ENCODE peak calls at places on chromosomes 4 and X, in ten cellular contexts. S is A549, Z is NT2/D1, W is adrenal gland, T is heart right ventricle, Q is GM23248, L is HCT116, F is thoracic aorta, H is mucosa of descending colon, K is esophagus squamous epithelium. C is an unnamed sample. For H3K4me1, the result is how much of the 10 kb centered on the place peaks cover.

GRCh38 chr4:106358899-106359298 is 9.7 kb downstream of the GIMD1 start:
- DNase-seq in Z (no peak), T (no peak), Q (peak), F (no peak), S (no peak), L (no peak), W (no peak), K (no peak), H (no peak), C (no peak)

GRCh38 chrX:39176105-39176504 is 374.8 kb downstream of the MID1IP1 start:
- DNase-seq in Z (no peak), Q (no peak), H (no peak), K (no peak), W (no peak), S (no peak), F (no peak), L (no peak), T (no peak), C (no peak)

GRCh38 chrX:12955882-12956703 is 18.8 kb upstream of the TMSB4X start:
- DNase-seq in W (peak), Z (no peak), Q (peak), F (no peak), H (peak), S (no peak), K (peak), T (peak), L (peak), C (peak)

GRCh38 chrX:46318551-46318950 is 226.7 kb downstream of the ZNF674 start:
- DNase-seq in L (no peak), H (no peak), F (no peak), S (no peak), W (no peak), Q (no peak), T (no peak), Z (no peak), K (no peak), C (no peak)

GRCh38 chrX:107199491-107199890 is 6.7 kb downstream of the NUP62CL start:
- DNase-seq in H (no peak), K (no peak), S (no peak), F (no peak), T (no peak), L (no peak), Q (no peak), W (no peak), Z (no peak), C (no peak)

GRCh38 chrX:131816551-131817136 is 206.5 kb upstream of the STK26 start:
- DNase-seq in Z (no peak), K (peak), H (no peak), F (no peak), W (peak), S (no peak), T (peak), Q (peak), L (no peak), C (peak)

GRCh38 chrX:153924149-153924861 is 1.8 kb downstream of the ARHGAP4 start:
- DNase-seq in F (no peak), L (no peak), Q (peak), S (peak), Z (no peak), T (no peak), H (peak), K (no peak), W (peak), C (no peak)

GRCh38 chrX:113305496-113305895 is 464.9 kb upstream of the AMOT start:
- DNase-seq in S (no peak), Z (no peak), T (no peak), H (no peak), L (no peak), Q (peak), K (no peak), W (no peak), F (no peak), C (no peak)

GRCh38 chr4:168645933-168646768 is 149.3 kb downstream of the PALLD start:
- DNase-seq in F (no peak), W (no peak), S (no peak), T (peak), Z (no peak), K (no peak), L (no peak), Q (no peak), H (no peak), C (no peak)
- H3K4me1 ChIP-seq in F (under half), W (under half), S (half or more), T (half or more), Z (under half), K (under half), L (half or more), Q (under half), H (under half), C (under half)

GRCh38 chr4:156732634-156733033 is 239.0 kb downstream of the PDGFC start:
- DNase-seq in T (no peak), K (no peak), F (no peak), Q (peak), W (no peak), S (no peak), L (no peak), Z (no peak), H (no peak), C (no peak)
- H3K4me1 ChIP-seq in T (under half), K (under half), F (under half), Q (under half), W (under half), S (under half), L (under half), Z (under half), H (under half), C (under half)

GRCh38 chr4:15682340-15682725 is 706 bp downstream of the FAM200B start:
- DNase-seq in S (no peak), L (no peak), T (no peak), K (no peak), Q (peak), W (no peak), Z (no peak), F (no peak), H (no peak), C (no peak)

GRCh38 chr4:15681067-15681371 is 608 bp upstream of the FAM200B start:
- DNase-seq in S (no peak), H (no peak), F (no peak), Q (no peak), W (no peak), Z (no peak), L (no peak), T (no peak), K (no peak), C (no peak)

GRCh38 chr4:15681372-15682339 is at the start of gene FAM200B:
- DNase-seq in Z (peak), W (peak), T (peak), F (peak), K (peak), S (peak), L (peak), H (peak), Q (peak), C (peak)

GRCh38 chr4:15684498-15684897 is 2.9 kb downstream of the FAM200B start:
- DNase-seq in Q (no peak), K (no peak), H (no peak), S (no peak), Z (peak), W (no peak), T (no peak), L (no peak), F (no peak), C (no peak)

DNA sequence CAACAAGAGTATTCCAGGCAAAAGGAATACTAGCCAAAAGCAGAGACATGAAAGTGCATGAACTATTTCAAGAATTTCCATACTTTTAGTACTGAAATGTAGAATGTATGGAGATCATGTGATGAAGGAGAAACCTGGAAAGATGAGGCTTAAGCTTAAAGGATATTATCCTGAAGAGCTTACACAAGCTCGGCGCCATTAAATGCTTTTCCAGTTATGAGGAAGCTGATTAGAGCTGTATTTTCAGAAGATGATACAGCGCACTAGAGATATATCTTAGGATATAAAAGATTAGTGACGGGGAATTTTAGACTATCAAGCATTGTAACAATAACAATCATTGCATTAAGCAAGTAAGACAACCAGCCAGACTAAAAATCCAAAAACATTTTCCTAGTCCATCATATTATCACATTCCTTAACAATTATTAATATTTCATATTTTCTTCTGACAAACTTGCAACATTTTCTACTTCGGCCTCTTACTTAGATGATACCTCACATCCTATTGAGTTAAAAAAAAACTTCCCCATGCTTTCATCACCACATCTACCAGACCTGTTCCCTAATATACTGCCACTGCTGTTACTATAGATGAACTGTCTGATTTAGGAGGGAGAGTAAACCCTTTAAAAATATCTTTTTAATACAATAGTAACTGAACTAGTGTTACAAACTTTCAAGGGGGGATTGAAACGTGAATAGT is 1.3 kb downstream of the FAM200B start:
- DNase-seq in T (no peak), H (no peak), K (no peak), L (no peak), Z (no peak), F (no peak), S (no peak), W (no peak), Q (no peak), C (no peak)
- H3K4me1 ChIP-seq in T (under half), H (under half), K (under half), L (under half), Z (under half), F (under half), S (under half), W (under half), Q (under half), C (under half)

GRCh38 chrX:74434336-74434735 is 13.0 kb downstream of the SLC16A2 start:
- DNase-seq in K (no peak), T (no peak), Z (no peak), W (no peak), F (no peak), L (no peak), S (no peak), H (no peak), Q (no peak), C (no peak)

GRCh38 chrX:74437530-74437929 is 16.2 kb downstream of the SLC16A2 start:
- DNase-seq in S (no peak), W (no peak), Q (no peak), K (no peak), L (no peak), Z (no peak), T (no peak), H (no peak), F (no peak), C (no peak)

GRCh38 chrX:74438771-74439170 is 17.5 kb downstream of the SLC16A2 start:
- DNase-seq in Q (no peak), F (no peak), W (no peak), L (no peak), Z (no peak), K (no peak), T (no peak), S (no peak), H (no peak), C (no peak)
- H3K4me1 ChIP-seq in Q (under half), F (under half), W (under half), L (under half), Z (under half), K (under half), T (under half), S (under half), H (under half), C (under half)

GRCh38 chr4:76984788-76985211 is 35.2 kb downstream of the SEPTIN11 start:
- DNase-seq in Q (peak), H (no peak), L (no peak), S (no peak), K (peak), Z (no peak), F (peak), W (peak), T (peak), C (peak)

GRCh38 chr4:76987685-76988084 is 38.1 kb downstream of the SEPTIN11 start:
- DNase-seq in H (no peak), K (no peak), W (no peak), S (no peak), Q (peak), Z (no peak), T (no peak), F (no peak), L (no peak), C (no peak)

GRCh38 chr4:76989391-76990061 is 40.0 kb downstream of the SEPTIN11 start:
- DNase-seq in T (no peak), K (no peak), W (no peak), L (no peak), Q (no peak), F (no peak), H (peak), Z (no peak), S (no peak), C (no peak)

GRCh38 chr4:76984127-76984526 is 34.6 kb downstream of the SEPTIN11 start:
- DNase-seq in S (no peak), H (no peak), Q (peak), L (no peak), T (no peak), Z (no peak), W (no peak), K (no peak), F (no peak), C (no peak)

DNA sequence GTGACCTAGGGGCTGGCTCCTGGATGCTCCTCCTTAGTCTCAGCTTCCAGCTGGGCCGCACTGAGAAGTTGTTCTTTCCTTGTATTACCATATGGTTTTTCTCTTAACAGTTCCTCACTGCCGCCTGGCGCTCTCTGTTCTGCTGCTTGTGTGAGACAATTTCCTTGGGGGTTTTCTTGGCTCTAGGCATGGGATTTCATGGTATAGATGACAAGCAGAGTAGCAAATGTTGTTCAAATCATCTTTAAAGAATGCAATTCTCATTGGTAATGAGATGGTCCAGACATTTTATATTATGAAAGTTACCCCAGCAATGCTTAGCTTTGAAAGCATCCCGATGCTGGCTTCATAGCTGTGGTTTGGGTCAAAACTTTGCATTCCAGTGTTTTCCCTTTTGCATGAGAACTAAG is 37.6 kb downstream of the SEPTIN11 start:
- DNase-seq in L (no peak), T (peak), H (no peak), K (no peak), Q (peak), W (no peak), F (no peak), S (no peak), Z (no peak), C (no peak)
- H3K4me1 ChIP-seq in L (under half), T (half or more), H (under half), K (under half), Q (half or more), W (under half), F (under half), S (under half), Z (under half), C (under half)

GRCh38 chrX:42089014-42089413 is 165.7 kb upstream of the CASK start:
- DNase-seq in F (no peak), L (no peak), T (no peak), W (no peak), K (no peak), Z (no peak), S (no peak), Q (no peak), H (no peak), C (no peak)
- H3K4me1 ChIP-seq in F (under half), L (under half), T (under half), W (under half), K (under half), Z (under half), S (under half), Q (under half), H (under half), C (under half)